ENCODE peak calls at places on chromosomes 6 and 20, in nine cellular contexts. P is CD8-positive, alpha-beta memory T cell; Y is fibroblast of the aortic adventitia; B is tibial nerve; Q is cardiac muscle cell; F is bronchial epithelial cell; A is mucosa of descending colon; T is sigmoid colon; J is stomach. S is an unnamed sample.

GRCh38 chr20:10449270-10449669 is 14.2 kb downstream of the SLX4IP start:
- DNase-seq in P (no peak), Y (no peak), B (no peak), Q (no peak), F (peak; percentile 29), A (no peak), T (no peak), J (no peak), S (no peak)

GRCh38 chr20:33666293-33667244 is at the start of gene ACTL10:
- DNase-seq in P (peak; percentile 68), Y (peak; percentile 99), B (peak; percentile 98), Q (peak; percentile 99), F (peak; percentile 92), A (peak; percentile 99), T (peak; percentile 100), J (peak; percentile 99), S (peak; percentile 98)

GRCh38 chr6:39068391-39068790 is 19.8 kb downstream of the GLP1R start:
- DNase-seq in P (no peak), Y (no peak), B (no peak), Q (no peak), F (no peak), A (no peak), T (peak; percentile 15), J (no peak), S (no peak)

GRCh38 chr20:59587570-59587969 is 16.8 kb upstream of the PHACTR3 start:
- DNase-seq in P (no peak), Y (no peak), B (no peak), Q (no peak), F (no peak), A (no peak), T (no peak), J (no peak), S (no peak)

GRCh38 chr6:57221191-57221935 is 744 bp downstream of the RAB23 start:
- DNase-seq in P (peak; percentile 38), Y (peak; percentile 61), B (peak; percentile 19), Q (peak; percentile 73), F (peak; percentile 42), A (peak; percentile 86), T (peak; percentile 86), J (peak; percentile 44), S (peak; percentile 53)

GRCh38 chr6:85751374-85752055 is 108.8 kb upstream of the SYNCRIP start:
- DNase-seq in P (no peak), Y (no peak), B (no peak), Q (no peak), F (peak; percentile 11), A (peak; percentile 37), T (no peak), J (no peak), S (no peak)

GRCh38 chr6:40295251-40295949 is 291.8 kb downstream of the LRFN2 start:
- DNase-seq in P (no peak), Y (no peak), B (no peak), Q (peak; percentile 19), F (peak; percentile 8), A (no peak), T (no peak), J (no peak), S (no peak)

GRCh38 chr6:144286503-144287393 is 1.6 kb downstream of the UTRN start:
- DNase-seq in P (no peak), Y (peak; percentile 86), B (peak; percentile 16), Q (peak; percentile 94), F (peak; percentile 80), A (peak; percentile 81), T (peak; percentile 81), J (peak; percentile 79), S (peak; percentile 74)

GRCh38 chr6:32940656-32941411 is at the start of gene HLA-DMB:
- DNase-seq in P (peak; percentile 68), Y (peak; percentile 72), B (no peak), Q (peak; percentile 73), F (peak; percentile 85), A (no peak), T (no peak), J (peak; percentile 67), S (no peak)

GRCh38 chr6:45021652-45022051 is 306.5 kb upstream of the RUNX2 start:
- DNase-seq in P (peak; percentile 31), Y (peak; percentile 4), B (no peak), Q (peak; percentile 7), F (peak; percentile 3), A (no peak), T (no peak), J (no peak), S (no peak)

GRCh38 chr6:144094731-144095133 is 641 bp downstream of the SF3B5 start:
- DNase-seq in P (peak; percentile 2), Y (no peak), B (no peak), Q (no peak), F (no peak), A (no peak), T (no peak), J (no peak), S (no peak)

GRCh38 chr6:4732691-4733315 is 43.4 kb upstream of the CDYL start:
- DNase-seq in P (no peak), Y (peak; percentile 81), B (peak; percentile 14), Q (peak; percentile 87), F (peak; percentile 96), A (peak; percentile 55), T (peak; percentile 85), J (peak; percentile 44), S (peak; percentile 56)

GRCh38 chr20:16115891-16116577 is 457.2 kb downstream of the KIF16B start:
- DNase-seq in P (no peak), Y (no peak), B (no peak), Q (no peak), F (no peak), A (no peak), T (no peak), J (no peak), S (no peak)

GRCh38 chr20:20000223-20000968 is 16.8 kb upstream of the NAA20 start:
- DNase-seq in P (no peak), Y (no peak), B (no peak), Q (no peak), F (no peak), A (no peak), T (no peak), J (no peak), S (no peak)

GRCh38 chr20:38143646-38144554 is 21.2 kb downstream of the TGM2 start:
- DNase-seq in P (no peak), Y (peak; percentile 74), B (no peak), Q (peak; percentile 60), F (peak; percentile 100), A (peak; percentile 80), T (no peak), J (peak; percentile 45), S (peak; percentile 47)

DNA sequence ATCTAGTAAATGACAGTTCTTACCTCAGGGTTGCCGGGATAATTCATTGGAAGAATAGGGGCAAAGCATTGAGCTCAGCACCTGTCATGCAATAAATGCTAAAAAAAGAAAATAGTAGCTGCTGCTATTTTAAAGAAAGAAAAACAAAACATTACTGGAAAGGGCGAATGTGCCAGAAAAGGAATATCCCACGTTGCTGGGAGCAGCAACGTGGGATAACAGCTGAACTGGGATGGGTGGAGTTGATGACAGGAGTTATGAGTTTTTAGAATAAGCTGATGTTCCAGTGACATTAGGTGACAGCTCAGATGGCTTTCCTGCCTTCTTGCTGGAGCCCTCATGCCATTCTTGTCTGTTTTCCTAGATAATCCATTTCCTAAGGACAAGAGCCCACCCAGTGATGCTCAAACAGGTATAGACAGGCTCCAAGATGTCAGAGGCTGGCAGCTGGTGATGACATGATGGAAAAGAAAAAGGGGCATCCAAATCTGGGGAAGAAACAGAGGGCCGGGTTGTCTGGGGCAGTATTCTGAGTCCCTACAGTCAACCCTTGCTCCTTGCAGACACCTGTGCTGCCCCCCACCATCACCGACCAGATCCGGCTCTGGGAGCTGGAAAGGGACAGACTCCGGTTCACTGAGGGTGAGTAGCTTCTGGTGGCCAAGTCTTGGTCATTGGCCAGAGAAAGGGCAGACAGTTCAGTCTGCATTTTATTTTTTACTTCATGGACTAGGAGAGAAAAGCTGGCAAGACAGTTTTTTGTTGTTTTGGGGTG is 1.1 kb upstream of the VARS2 start:
- DNase-seq in P (no peak), Y (no peak), B (no peak), Q (no peak), F (no peak), A (no peak), T (no peak), J (no peak), S (no peak)
- H3K4me3 ChIP-seq in P (peak overlapping the region; percentile 94), Y (no peak overlapping the region), B (no peak overlapping the region), Q (no peak overlapping the region), F (no peak overlapping the region), A (no peak overlapping the region), T (no peak overlapping the region), J (no peak overlapping the region), S (peak overlapping the region; percentile 75)

GRCh38 chr6:43285415-43285814 is 12.6 kb upstream of the SLC22A7 start:
- DNase-seq in P (no peak), Y (no peak), B (no peak), Q (no peak), F (no peak), A (peak; percentile 36), T (no peak), J (no peak), S (peak; percentile 38)
- H3K4me3 ChIP-seq in P (no peak overlapping the region), Y (no peak overlapping the region), B (no peak overlapping the region), Q (no peak overlapping the region), F (no peak overlapping the region), A (no peak overlapping the region), T (peak overlapping the region; percentile 41), J (peak overlapping the region; percentile 13), S (peak overlapping the region; percentile 25)

GRCh38 chr6:156975414-156975813 is 198.2 kb downstream of the ARID1B start:
- DNase-seq in P (no peak), Y (no peak), B (no peak), Q (no peak), F (no peak), A (no peak), T (no peak), J (no peak), S (no peak)

GRCh38 chr6:156978948-156979347 is 201.8 kb downstream of the ARID1B start:
- DNase-seq in P (no peak), Y (no peak), B (no peak), Q (no peak), F (no peak), A (no peak), T (no peak), J (no peak), S (no peak)

GRCh38 chr6:156976144-156977088 is 199.2 kb downstream of the ARID1B start:
- DNase-seq in P (no peak), Y (peak; percentile 51), B (no peak), Q (no peak), F (no peak), A (no peak), T (peak; percentile 63), J (no peak), S (no peak)

GRCh38 chr6:156980515-156980914 is 203.3 kb downstream of the ARID1B start:
- DNase-seq in P (no peak), Y (no peak), B (no peak), Q (no peak), F (peak; percentile 25), A (no peak), T (no peak), J (no peak), S (no peak)

GRCh38 chr6:156977527-156978291 is 200.5 kb downstream of the ARID1B start:
- DNase-seq in P (no peak), Y (peak; percentile 73), B (no peak), Q (peak; percentile 71), F (peak; percentile 43), A (no peak), T (peak; percentile 86), J (peak; percentile 46), S (peak; percentile 64)
- H3K4me3 ChIP-seq in P (no peak overlapping the region), Y (no peak overlapping the region), B (no peak overlapping the region), Q (no peak overlapping the region), F (no peak overlapping the region), A (no peak overlapping the region), T (no peak overlapping the region), J (no peak overlapping the region), S (peak overlapping the region; percentile 8)

DNA sequence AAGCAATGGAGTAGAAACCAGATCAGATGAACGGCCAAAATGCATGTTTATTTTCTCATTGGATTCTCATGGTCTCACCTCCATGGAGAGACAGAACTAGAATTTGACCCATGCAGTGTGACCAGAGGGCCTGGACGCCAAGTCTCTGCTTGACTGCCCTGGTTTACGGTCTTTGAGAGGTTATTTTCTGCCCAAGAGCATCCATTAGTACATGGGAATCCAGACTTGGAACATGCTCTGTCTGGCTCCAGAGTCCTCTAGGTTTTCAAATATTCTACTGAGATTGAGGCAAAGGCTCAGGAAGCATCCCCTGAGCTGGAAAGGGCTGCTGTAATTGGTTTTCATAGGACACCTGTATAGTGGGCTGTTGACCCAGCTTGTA is 45.4 kb upstream of the UST start:
- DNase-seq in P (no peak), Y (no peak), B (no peak), Q (no peak), F (no peak), A (no peak), T (no peak), J (no peak), S (no peak)
- H3K4me3 ChIP-seq in P (peak overlapping the region; percentile 61), Y (peak overlapping the region; percentile 53), B (no peak overlapping the region), Q (no peak overlapping the region), F (no peak overlapping the region), A (no peak overlapping the region), T (no peak overlapping the region), J (peak overlapping the region; percentile 42), S (peak overlapping the region; percentile 46)

S was measured in psoas muscle.